ENCODE peak calls at places on chromosomes 12 and 14, in four cellular contexts. P is pancreas, V is heart left ventricle, L is PC-9. Y is an unnamed sample.

GRCh38 chr14:87181288-87181687 is 811.7 kb downstream of the GALC start:
- DNase-seq in L (no peak), P (no peak), V (no peak), Y (no peak)

GRCh38 chr12:132554857-132555630 is 55.3 kb downstream of the LRCOL1 start:
- DNase-seq in L (no peak), V (no peak), P (no peak), Y (no peak)

GRCh38 chr12:83826112-83826511 is 1086.5 kb downstream of the SLC6A15 start:
- DNase-seq in V (no peak), L (no peak), P (no peak), Y (peak)

GRCh38 chr14:74202113-74202512 is 37.1 kb upstream of the VSX2 start:
- DNase-seq in L (no peak), V (no peak), P (no peak), Y (no peak)

GRCh38 chr14:105185001-105185400 is 3.9 kb upstream of the NUDT14 start:
- DNase-seq in L (no peak), P (no peak), V (no peak), Y (no peak)

GRCh38 chr12:31868980-31869379 is 90.2 kb upstream of the RESF1 start:
- DNase-seq in V (peak), P (peak), L (no peak), Y (peak)

GRCh38 chr12:85147331-85147730 is 111.2 kb downstream of the LRRIQ1 start:
- DNase-seq in P (no peak), V (no peak), L (no peak), Y (no peak)

GRCh38 chr12:132428872-132429121 is 61.2 kb upstream of the FBRSL1 start:
- DNase-seq in P (no peak), L (no peak), V (no peak), Y (no peak)

GRCh38 chr14:104253901-104254353 is 115.5 kb downstream of the KIF26A start:
- DNase-seq in P (no peak), L (no peak), V (no peak), Y (no peak)

GRCh38 chr12:108313609-108314331 is 25.3 kb downstream of the CMKLR1 start:
- DNase-seq in L (no peak), V (peak), P (no peak), Y (no peak)

GRCh38 chr14:63524537-63525155 is 18.5 kb downstream of the PPP2R5E start:
- DNase-seq in P (no peak), V (no peak), L (no peak), Y (no peak)

GRCh38 chr12:62762645-62763044 is 172.3 kb downstream of the PPM1H start:
- DNase-seq in V (no peak), P (no peak), L (no peak), Y (peak)

GRCh38 chr12:64616221-64616620 is 5.9 kb downstream of the RASSF3 start:
- DNase-seq in V (no peak), P (no peak), L (no peak), Y (peak)
- H3K4me3 ChIP-seq in V (no peak), P (no peak), L (no peak), Y (no peak)

DNA sequence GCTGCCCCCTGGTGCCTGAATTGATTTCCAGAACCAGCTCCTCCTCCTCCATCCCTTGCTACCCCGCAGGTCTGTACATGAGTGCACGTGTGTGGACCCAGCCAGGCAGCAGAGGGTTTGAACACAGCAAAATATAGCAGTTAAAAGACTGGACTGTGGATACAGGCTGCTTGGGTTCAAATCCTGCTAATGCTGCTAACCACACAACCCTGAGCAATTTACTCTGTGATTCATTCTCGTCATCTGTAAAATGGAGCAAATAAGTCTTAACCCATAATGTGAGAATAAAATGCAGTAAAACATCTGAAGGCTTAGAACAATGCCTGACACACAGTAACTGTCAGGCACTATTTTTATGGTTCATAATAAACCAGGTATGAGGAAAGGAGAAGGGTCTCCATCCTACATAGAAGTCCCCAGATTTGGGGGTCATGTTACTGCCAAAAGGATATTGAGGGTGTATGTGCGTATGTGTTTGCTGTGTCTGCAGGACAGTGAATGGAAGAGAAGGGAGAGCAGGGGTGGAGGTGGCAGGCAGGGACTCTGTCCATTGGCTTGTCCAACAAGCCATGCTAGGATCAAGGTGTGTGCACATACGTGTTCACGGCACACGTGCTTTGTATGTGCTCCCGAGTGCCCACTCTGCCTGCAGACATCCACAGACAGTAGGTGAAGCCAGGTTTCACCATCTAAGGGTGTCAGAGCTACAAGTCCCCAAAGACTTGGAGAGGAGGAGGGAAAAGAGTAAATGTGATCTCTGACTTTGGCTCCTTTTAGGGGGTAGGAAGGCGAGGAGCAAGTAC is 1.5 kb upstream of the STAT6 start:
- DNase-seq in P (no peak), V (no peak), L (no peak), Y (no peak)
- TF ChIP-seq CTCF in P (peak), V (peak), L (peak), Y (no peak)

DNA sequence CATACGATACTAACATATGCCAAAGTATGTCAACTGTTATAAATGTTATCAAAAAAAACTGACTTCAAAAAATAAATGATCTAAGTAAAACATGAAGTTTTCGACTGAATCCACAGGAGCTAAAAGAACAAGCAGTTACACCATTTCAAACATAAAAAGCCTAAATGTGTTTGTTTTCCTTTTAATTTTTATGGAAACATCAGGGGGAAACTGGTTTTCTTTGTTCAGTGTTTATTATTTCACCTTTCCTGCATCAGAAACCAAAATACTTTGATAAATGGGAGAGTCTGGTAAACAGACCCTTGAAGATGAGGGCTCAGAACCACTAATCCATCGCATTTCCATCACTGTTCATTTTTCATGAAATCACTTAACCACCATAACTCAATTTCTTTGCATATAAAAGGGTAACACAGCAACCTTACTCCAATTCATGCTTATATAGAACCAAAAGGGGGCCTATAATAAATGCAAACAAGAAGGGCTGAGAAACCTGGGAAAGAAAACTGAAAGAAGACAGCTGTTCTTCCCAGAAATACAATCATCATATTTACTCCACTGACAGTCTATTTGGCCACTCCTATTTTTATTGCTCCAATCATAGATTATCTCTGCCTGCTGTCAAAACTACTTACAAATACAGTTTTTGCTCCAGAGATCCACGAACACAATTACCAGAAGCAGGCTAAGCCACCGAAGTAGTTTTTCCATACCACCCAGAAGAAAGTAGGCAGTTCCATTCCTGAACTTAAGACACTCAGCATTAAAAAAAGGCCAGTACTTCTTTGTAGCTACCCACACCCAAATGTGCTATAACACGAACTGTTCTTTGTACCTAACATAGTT is 16.9 kb downstream of the FGD6 start:
- DNase-seq in P (no peak), V (no peak), L (no peak), Y (peak)
- H3K4me3 ChIP-seq in P (no peak), V (no peak), L (peak), Y (no peak)

GRCh38 chr12:6614513-6615177 is 7.5 kb upstream of the CHD4 start:
- DNase-seq in V (no peak), P (no peak), L (no peak), Y (peak)
- TF ChIP-seq CTCF in V (no peak), P (no peak), L (no peak), Y (no peak)

GRCh38 chr12:52813885-52814709 is at the start of gene KRT4:
- DNase-seq in P (no peak), L (peak), V (no peak), Y (no peak)
- H3K4me3 ChIP-seq in P (no peak), L (no peak), V (no peak), Y (no peak)

DNA sequence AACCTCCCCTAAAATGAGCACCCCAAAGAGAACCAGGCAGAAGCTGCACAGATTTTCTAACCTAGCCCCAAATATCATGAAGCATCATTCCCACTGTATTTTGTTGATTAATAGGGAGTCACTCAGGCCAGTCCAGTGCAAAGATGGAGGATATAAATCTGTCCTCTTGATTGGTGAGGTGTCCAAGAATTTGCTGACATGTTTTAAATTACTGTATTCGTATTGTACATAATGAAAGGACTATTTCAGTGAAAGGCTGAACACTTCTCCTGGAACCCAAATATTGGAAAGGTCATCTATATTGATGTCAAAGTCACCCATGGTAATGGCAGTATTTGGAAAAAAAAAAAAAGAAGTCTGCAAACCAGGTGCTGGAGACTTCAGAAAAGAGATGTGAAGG is 477.5 kb downstream of the RMST start:
- DNase-seq in L (no peak), P (no peak), V (no peak), Y (no peak)
- TF ChIP-seq CTCF in L (no peak), P (no peak), V (no peak), Y (no peak)

DNA sequence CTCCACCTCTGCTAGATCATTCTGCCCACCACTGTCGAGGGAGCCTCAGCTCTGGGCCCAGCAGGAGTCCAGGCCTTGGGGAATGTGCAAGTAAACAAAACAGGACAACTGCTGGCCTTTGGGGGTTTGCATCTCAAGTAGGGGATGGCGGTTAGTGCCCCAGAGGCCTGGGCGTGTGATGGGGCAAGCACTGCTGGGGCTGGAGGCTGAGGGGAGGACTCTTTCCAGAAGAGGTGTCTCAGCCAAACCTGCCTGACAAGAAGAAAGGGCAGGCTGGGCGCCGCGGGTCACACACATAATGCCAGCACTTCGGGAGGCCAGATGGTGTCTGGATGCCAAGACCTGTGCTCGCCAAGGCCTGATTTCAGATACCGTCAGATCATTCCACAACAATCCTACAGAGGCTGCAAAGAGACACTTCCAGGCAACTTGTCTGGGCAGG is 8.6 kb upstream of the ALDH2 start:
- DNase-seq in V (peak), L (no peak), P (peak), Y (no peak)
- H3K4me3 ChIP-seq in V (no peak), L (no peak), P (no peak), Y (no peak)

GRCh38 chr12:25960926-25961325 is 2.4 kb downstream of the RASSF8 start:
- DNase-seq in V (no peak), L (no peak), P (no peak), Y (no peak)

GRCh38 chr12:25957898-25958253 is 606 bp upstream of the RASSF8 start:
- DNase-seq in L (peak), V (no peak), P (no peak), Y (peak)

GRCh38 chr12:25958254-25959068 is at the start of gene RASSF8:
- DNase-seq in P (peak), V (peak), L (peak), Y (peak)

GRCh38 chr12:25960176-25960575 is 1.7 kb downstream of the RASSF8 start:
- DNase-seq in V (peak), P (no peak), L (no peak), Y (peak)

GRCh38 chr12:25959069-25959961 is 833 bp downstream of the RASSF8 start:
- DNase-seq in P (peak), V (peak), L (peak), Y (peak)
- TF ChIP-seq CTCF in P (no peak), V (no peak), L (no peak), Y (peak)

GRCh38 chr12:114679942-114680341 is 4.0 kb downstream of the TBX3 start:
- DNase-seq in V (no peak), L (no peak), P (no peak), Y (no peak)

GRCh38 chr12:114679452-114679875 is 4.5 kb downstream of the TBX3 start:
- DNase-seq in L (no peak), P (no peak), V (no peak), Y (no peak)

GRCh38 chr12:114678028-114678427 is 5.9 kb downstream of the TBX3 start:
- DNase-seq in V (no peak), P (no peak), L (no peak), Y (no peak)

GRCh38 chr12:114680498-114681148 is 3.4 kb downstream of the TBX3 start:
- DNase-seq in L (no peak), V (no peak), P (no peak), Y (peak)

DNA sequence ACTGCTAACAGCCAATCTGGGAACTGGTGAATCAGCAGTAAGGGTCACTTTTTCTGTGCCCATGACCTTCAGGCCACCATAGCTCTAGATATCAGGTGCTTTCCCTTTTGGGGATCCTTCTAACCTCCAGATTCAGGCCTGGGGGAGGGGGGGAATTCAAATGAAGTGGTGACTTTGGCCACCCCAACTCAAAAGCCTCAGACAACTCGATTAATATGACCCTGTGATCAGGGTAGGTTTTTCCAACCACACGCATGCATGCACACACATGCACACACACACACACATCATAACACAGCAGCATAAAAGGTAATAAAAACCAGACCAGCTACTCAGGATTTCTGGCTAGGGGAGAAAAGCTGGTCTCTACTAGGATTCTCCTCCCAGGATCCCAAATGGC is 5.3 kb downstream of the TBX3 start:
- DNase-seq in P (no peak), L (no peak), V (no peak), Y (no peak)
- H3K4me3 ChIP-seq in P (no peak), L (no peak), V (no peak), Y (no peak)